ENCODE peak calls at places on chromosomes 5 and 9, in six cellular contexts. One of them, this sample, is unnamed.

GRCh38 chr9:136119259-136120118 is 814 bp upstream of the TMEM250 start:
- DNase-seq in ecto neural progenitor cell: peak
- DNase-seq in H4: no peak
- DNase-seq in AML-193: no peak
- DNase-seq in Kasumi-1: peak
- DNase-seq in activated effector memory CD4-positive, alpha-beta T cell treated with anti-CD3 and anti-CD28 coated beads, Interleukin-2, amount 50 U/mL, for 16 hours: no peak
- DNase-seq in this sample: peak

GRCh38 chr5:174542466-174542865 is 181.9 kb upstream of the MSX2 start:
- DNase-seq in Kasumi-1: no peak
- DNase-seq in AML-193: no peak
- DNase-seq in activated effector memory CD4-positive, alpha-beta T cell treated with anti-CD3 and anti-CD28 coated beads, Interleukin-2, amount 50 U/mL, for 16 hours: no peak
- DNase-seq in H4: no peak
- DNase-seq in ecto neural progenitor cell: no peak
- DNase-seq in this sample: no peak

GRCh38 chr9:128001411-128002298 is 20.9 kb upstream of the EEIG1 start:
- DNase-seq in AML-193: no peak
- DNase-seq in ecto neural progenitor cell: peak
- DNase-seq in activated effector memory CD4-positive, alpha-beta T cell treated with anti-CD3 and anti-CD28 coated beads, Interleukin-2, amount 50 U/mL, for 16 hours: no peak
- DNase-seq in H4: peak
- DNase-seq in Kasumi-1: no peak
- DNase-seq in this sample: no peak

GRCh38 chr5:146624179-146624578 is 108.2 kb upstream of the GPR151 start:
- DNase-seq in ecto neural progenitor cell: no peak
- DNase-seq in AML-193: no peak
- DNase-seq in H4: no peak
- DNase-seq in activated effector memory CD4-positive, alpha-beta T cell treated with anti-CD3 and anti-CD28 coated beads, Interleukin-2, amount 50 U/mL, for 16 hours: no peak
- DNase-seq in Kasumi-1: no peak
- DNase-seq in this sample: no peak

GRCh38 chr9:31574006-31574750 is 810.3 kb upstream of the ACO1 start:
- DNase-seq in AML-193: no peak
- DNase-seq in Kasumi-1: no peak
- DNase-seq in activated effector memory CD4-positive, alpha-beta T cell treated with anti-CD3 and anti-CD28 coated beads, Interleukin-2, amount 50 U/mL, for 16 hours: no peak
- DNase-seq in H4: no peak
- DNase-seq in ecto neural progenitor cell: no peak
- DNase-seq in this sample: no peak

GRCh38 chr5:150122158-150122510 is 33.5 kb downstream of the PDGFRB start:
- DNase-seq in Kasumi-1: peak
- DNase-seq in ecto neural progenitor cell: no peak
- DNase-seq in AML-193: peak
- DNase-seq in activated effector memory CD4-positive, alpha-beta T cell treated with anti-CD3 and anti-CD28 coated beads, Interleukin-2, amount 50 U/mL, for 16 hours: no peak
- DNase-seq in H4: no peak
- DNase-seq in this sample: peak

GRCh38 chr9:99389087-99390033 is 167.3 kb downstream of the SEC61B start:
- DNase-seq in Kasumi-1: no peak
- DNase-seq in AML-193: no peak
- DNase-seq in ecto neural progenitor cell: no peak
- DNase-seq in activated effector memory CD4-positive, alpha-beta T cell treated with anti-CD3 and anti-CD28 coated beads, Interleukin-2, amount 50 U/mL, for 16 hours: no peak
- DNase-seq in H4: no peak
- DNase-seq in this sample: no peak

GRCh38 chr5:172453986-172454354 is 355 bp downstream of the SH3PXD2B start:
- DNase-seq in activated effector memory CD4-positive, alpha-beta T cell treated with anti-CD3 and anti-CD28 coated beads, Interleukin-2, amount 50 U/mL, for 16 hours: peak
- DNase-seq in ecto neural progenitor cell: peak
- DNase-seq in AML-193: no peak
- DNase-seq in H4: no peak
- DNase-seq in Kasumi-1: peak
- DNase-seq in this sample: no peak

GRCh38 chr5:86337667-86338460 is 279.9 kb upstream of the COX7C start:
- DNase-seq in activated effector memory CD4-positive, alpha-beta T cell treated with anti-CD3 and anti-CD28 coated beads, Interleukin-2, amount 50 U/mL, for 16 hours: no peak
- DNase-seq in AML-193: no peak
- DNase-seq in Kasumi-1: no peak
- DNase-seq in ecto neural progenitor cell: no peak
- DNase-seq in H4: no peak
- DNase-seq in this sample: no peak

GRCh38 chr5:135162661-135163265 is 128.7 kb upstream of the PITX1 start:
- DNase-seq in activated effector memory CD4-positive, alpha-beta T cell treated with anti-CD3 and anti-CD28 coated beads, Interleukin-2, amount 50 U/mL, for 16 hours: no peak
- DNase-seq in H4: no peak
- DNase-seq in AML-193: no peak
- DNase-seq in ecto neural progenitor cell: no peak
- DNase-seq in Kasumi-1: no peak
- DNase-seq in this sample: no peak

GRCh38 chr9:105656131-105656921 is 5.9 kb upstream of the TAL2 start:
- DNase-seq in ecto neural progenitor cell: peak
- DNase-seq in activated effector memory CD4-positive, alpha-beta T cell treated with anti-CD3 and anti-CD28 coated beads, Interleukin-2, amount 50 U/mL, for 16 hours: no peak
- DNase-seq in H4: no peak
- DNase-seq in Kasumi-1: no peak
- DNase-seq in AML-193: no peak
- DNase-seq in this sample: peak

GRCh38 chr5:150209020-150209635 is 19.3 kb downstream of the SLC6A7 start:
- DNase-seq in Kasumi-1: peak
- DNase-seq in H4: no peak
- DNase-seq in activated effector memory CD4-positive, alpha-beta T cell treated with anti-CD3 and anti-CD28 coated beads, Interleukin-2, amount 50 U/mL, for 16 hours: no peak
- DNase-seq in AML-193: no peak
- DNase-seq in ecto neural progenitor cell: no peak
- DNase-seq in this sample: peak

GRCh38 chr9:98104445-98104881 is 14.6 kb downstream of the TRIM14 start:
- DNase-seq in H4: no peak
- DNase-seq in AML-193: peak
- DNase-seq in activated effector memory CD4-positive, alpha-beta T cell treated with anti-CD3 and anti-CD28 coated beads, Interleukin-2, amount 50 U/mL, for 16 hours: peak
- DNase-seq in Kasumi-1: peak
- DNase-seq in ecto neural progenitor cell: no peak
- DNase-seq in this sample: peak

GRCh38 chr5:112668016-112668415 is 69.7 kb upstream of the APC start:
- DNase-seq in Kasumi-1: no peak
- DNase-seq in H4: peak
- DNase-seq in activated effector memory CD4-positive, alpha-beta T cell treated with anti-CD3 and anti-CD28 coated beads, Interleukin-2, amount 50 U/mL, for 16 hours: no peak
- DNase-seq in AML-193: no peak
- DNase-seq in ecto neural progenitor cell: no peak
- DNase-seq in this sample: no peak

GRCh38 chr9:80157561-80157983 is 585.8 kb downstream of the TLE4 start:
- DNase-seq in AML-193: no peak
- DNase-seq in H4: no peak
- DNase-seq in Kasumi-1: no peak
- DNase-seq in activated effector memory CD4-positive, alpha-beta T cell treated with anti-CD3 and anti-CD28 coated beads, Interleukin-2, amount 50 U/mL, for 16 hours: no peak
- DNase-seq in ecto neural progenitor cell: no peak
- DNase-seq in this sample: no peak

GRCh38 chr5:74035521-74035937 is 409.5 kb downstream of the ARHGEF28 start:
- DNase-seq in activated effector memory CD4-positive, alpha-beta T cell treated with anti-CD3 and anti-CD28 coated beads, Interleukin-2, amount 50 U/mL, for 16 hours: no peak
- DNase-seq in H4: peak
- DNase-seq in AML-193: peak
- DNase-seq in Kasumi-1: peak
- DNase-seq in ecto neural progenitor cell: no peak
- DNase-seq in this sample: peak

GRCh38 chr9:128106181-128106939 is 21.2 kb downstream of the PTGES2 start:
- DNase-seq in ecto neural progenitor cell: no peak
- DNase-seq in activated effector memory CD4-positive, alpha-beta T cell treated with anti-CD3 and anti-CD28 coated beads, Interleukin-2, amount 50 U/mL, for 16 hours: no peak
- DNase-seq in H4: no peak
- DNase-seq in Kasumi-1: no peak
- DNase-seq in AML-193: no peak
- DNase-seq in this sample: no peak

GRCh38 chr9:71506821-71507220 is 261.5 kb downstream of the CEMIP2 start:
- DNase-seq in activated effector memory CD4-positive, alpha-beta T cell treated with anti-CD3 and anti-CD28 coated beads, Interleukin-2, amount 50 U/mL, for 16 hours: no peak
- DNase-seq in H4: peak
- DNase-seq in AML-193: no peak
- DNase-seq in ecto neural progenitor cell: no peak
- DNase-seq in Kasumi-1: no peak
- DNase-seq in this sample: peak

GRCh38 chr5:154627711-154628678 is 127.2 kb upstream of the LARP1 start:
- DNase-seq in ecto neural progenitor cell: no peak
- DNase-seq in activated effector memory CD4-positive, alpha-beta T cell treated with anti-CD3 and anti-CD28 coated beads, Interleukin-2, amount 50 U/mL, for 16 hours: no peak
- DNase-seq in H4: no peak
- DNase-seq in AML-193: no peak
- DNase-seq in Kasumi-1: no peak
- DNase-seq in this sample: no peak

GRCh38 chr9:135321580-135321979 is 158.0 kb upstream of the PPP1R26 start:
- DNase-seq in AML-193: no peak
- DNase-seq in Kasumi-1: no peak
- DNase-seq in H4: no peak
- DNase-seq in activated effector memory CD4-positive, alpha-beta T cell treated with anti-CD3 and anti-CD28 coated beads, Interleukin-2, amount 50 U/mL, for 16 hours: peak
- DNase-seq in ecto neural progenitor cell: no peak
- DNase-seq in this sample: no peak

This sample was measured in NB4.